ENCODE peak calls at places on chromosomes 6 and 20, in five cellular contexts. J is left ventricle myocardium inferior; P is stimulated activated CD4-positive, alpha-beta T cell treated with anti-CD3 and anti-CD28 coated beads, Interleukin-4, amount 100 ng/mL, for 4 hours; D is lower leg skin; C is H9. U is an unnamed sample.

GRCh38 chr20:1718604-1719384 is 61.2 kb upstream of the SIRPG start:
- DNase-seq in D (peak), C (no peak), J (no peak), P (no peak), U (no peak)

GRCh38 chr6:150207931-150208570 is 65.2 kb downstream of the PPP1R14C start:
- DNase-seq in C (no peak), P (no peak), D (peak), J (no peak), U (no peak)

GRCh38 chr6:106488494-106489369 is 128.2 kb downstream of the CRYBG1 start:
- DNase-seq in D (no peak), J (no peak), C (no peak), P (no peak), U (no peak)

GRCh38 chr6:28207244-28208179 is 17.6 kb upstream of the ZSCAN9 start:
- DNase-seq in P (no peak), D (no peak), C (peak), J (no peak), U (no peak)

GRCh38 chr6:134534708-134535149 is 216.8 kb upstream of the SGK1 start:
- DNase-seq in P (no peak), D (no peak), C (no peak), J (no peak), U (no peak)

GRCh38 chr6:35139924-35140524 is 1.1 kb downstream of the TCP11 start:
- DNase-seq in C (peak), J (no peak), P (peak), D (no peak), U (no peak)

GRCh38 chr6:125258651-125259353 is 43.0 kb downstream of the HDDC2 start:
- DNase-seq in J (no peak), C (no peak), P (no peak), D (no peak), U (no peak)

GRCh38 chr6:136812174-136812573 is 10.2 kb upstream of the PEX7 start:
- DNase-seq in P (no peak), D (no peak), J (no peak), C (no peak), U (no peak)

GRCh38 chr6:139473239-139473701 is 98.8 kb upstream of the CITED2 start:
- DNase-seq in D (no peak), C (peak), J (no peak), P (no peak), U (no peak)

GRCh38 chr6:36444470-36444869 is 1.7 kb downstream of the KCTD20 start:
- DNase-seq in D (no peak), J (no peak), C (no peak), P (no peak), U (no peak)

GRCh38 chr6:79498842-79499241 is 38.4 kb downstream of the LCA5 start:
- DNase-seq in D (no peak), J (no peak), P (no peak), C (no peak), U (no peak)

GRCh38 chr20:38875170-38875993 is 50.8 kb upstream of the FAM83D start:
- DNase-seq in J (no peak), P (no peak), D (no peak), C (no peak), U (no peak)

GRCh38 chr20:62972270-62973032 is 19.9 kb downstream of the SLC17A9 start:
- DNase-seq in J (peak), D (peak), P (peak), C (peak), U (peak)

GRCh38 chr6:164720-165119 is 127.6 kb upstream of the DUSP22 start:
- DNase-seq in D (no peak), J (no peak), P (no peak), C (no peak), U (no peak)

GRCh38 chr6:112014483-112014882 is 39.4 kb upstream of the CCN6 start:
- DNase-seq in P (no peak), C (no peak), J (no peak), D (no peak), U (no peak)

GRCh38 chr20:2846698-2847097 is 6.2 kb downstream of the VPS16 start:
- DNase-seq in J (no peak), P (no peak), D (no peak), C (no peak), U (no peak)

GRCh38 chr6:160992323-160993314 is 1.1 kb downstream of the MAP3K4 start:
- DNase-seq in D (no peak), P (no peak), C (peak), J (peak), U (no peak)

GRCh38 chr6:35396991-35397390 is 54.6 kb downstream of the PPARD start:
- DNase-seq in D (no peak), C (no peak), J (no peak), P (no peak), U (no peak)

GRCh38 chr6:163707385-163708355 is 293.2 kb downstream of the QKI start:
- DNase-seq in J (no peak), D (peak), P (no peak), C (no peak), U (no peak)

GRCh38 chr20:61599061-61599930 is 347.2 kb downstream of the CDH4 start:
- DNase-seq in J (no peak), P (no peak), C (peak), D (no peak), U (peak)

GRCh38 chr6:147201885-147202515 is 2.2 kb upstream of the STXBP5 start:
- DNase-seq in C (peak), J (no peak), D (no peak), P (no peak), U (no peak)

GRCh38 chr6:136524936-136525413 is 25.2 kb downstream of the MAP7 start:
- DNase-seq in J (no peak), P (no peak), D (no peak), C (no peak), U (no peak)

GRCh38 chr6:111750753-111751684 is 122.2 kb downstream of the FYN start:
- DNase-seq in D (no peak), P (no peak), C (peak), J (no peak), U (no peak)

GRCh38 chr6:92888316-92888715 is 531.0 kb downstream of the EPHA7 start:
- DNase-seq in D (no peak), P (no peak), C (no peak), J (no peak), U (no peak)

GRCh38 chr6:36703982-36704381 is 6.4 kb downstream of the RAB44 start:
- DNase-seq in J (no peak), P (no peak), D (peak), C (no peak), U (peak)

GRCh38 chr6:45640081-45640491 is 262.4 kb upstream of the SUPT3H start:
- DNase-seq in P (no peak), C (no peak), J (no peak), D (no peak), U (no peak)

GRCh38 chr6:72580281-72580940 is 41.5 kb upstream of the KCNQ5 start:
- DNase-seq in J (no peak), P (no peak), C (peak), D (no peak), U (no peak)

GRCh38 chr6:63649847-63650265 is 14.3 kb downstream of the PHF3 start:
- DNase-seq in P (no peak), J (no peak), C (no peak), D (no peak), U (no peak)

GRCh38 chr20:24305366-24305765 is 164.1 kb upstream of the SYNDIG1 start:
- DNase-seq in C (no peak), J (no peak), D (no peak), P (no peak), U (no peak)

GRCh38 chr6:165872311-165872710 is 209.3 kb upstream of the PDE10A start:
- DNase-seq in D (no peak), P (no peak), J (no peak), C (no peak), U (no peak)

GRCh38 chr20:48698507-48699267 is 129.1 kb downstream of the PREX1 start:
- DNase-seq in D (no peak), P (no peak), C (peak), J (no peak), U (peak)

GRCh38 chr6:11778648-11779307 is at the start of gene ADTRP:
- DNase-seq in J (no peak), P (no peak), D (no peak), C (no peak), U (peak)

GRCh38 chr6:166757226-166758135 is 130.4 kb upstream of the RPS6KA2 start:
- DNase-seq in J (no peak), P (no peak), D (no peak), C (no peak), U (no peak)

GRCh38 chr20:34956041-34956458 is 382 bp downstream of the MYH7B start:
- DNase-seq in D (no peak), P (no peak), C (no peak), J (no peak), U (no peak)

GRCh38 chr6:133815313-133815712 is 73.6 kb upstream of the TCF21 start:
- DNase-seq in P (no peak), D (no peak), C (no peak), J (no peak), U (no peak)

GRCh38 chr6:16105056-16105455 is 23.8 kb upstream of the MYLIP start:
- DNase-seq in D (no peak), J (no peak), P (no peak), C (no peak), U (no peak)

GRCh38 chr6:132466952-132467351 is 46.0 kb downstream of the STX7 start:
- DNase-seq in D (no peak), J (no peak), C (no peak), P (no peak), U (no peak)

GRCh38 chr6:125124250-125124777 is 29.3 kb upstream of the TPD52L1 start:
- DNase-seq in J (no peak), P (no peak), D (no peak), C (no peak), U (no peak)